ENCODE peak calls at places on chromosomes 3 and 15, in seven cellular contexts. C is A549, E is WTC11, H is HCT116, B is HepG2, M is NB4, U is SK-N-SH. G is an unnamed sample.

GRCh38 chr15:78432664-78433063 is 5.4 kb upstream of the IREB2 start:
- DNase-seq in E (no peak), C (no peak), B (no peak), U (no peak), M (no peak), H (no peak), G (no peak)

GRCh38 chr15:81897011-81897677 is 148.7 kb downstream of the MEX3B start:
- DNase-seq in H (no peak), B (no peak), C (no peak), E (no peak), U (no peak), M (no peak), G (no peak)

GRCh38 chr3:76474632-76475031 is 565.3 kb upstream of the ROBO2 start:
- DNase-seq in H (no peak), C (no peak), B (no peak), U (no peak), M (no peak), E (no peak), G (no peak)

GRCh38 chr15:40367038-40367672 is 9.1 kb downstream of the DISP2 start:
- DNase-seq in B (no peak), E (no peak), M (no peak), H (no peak), U (no peak), C (no peak), G (no peak)

GRCh38 chr3:177154733-177155132 is 42.5 kb downstream of the TBL1XR1 start:
- DNase-seq in B (no peak), U (no peak), E (no peak), M (no peak), H (no peak), C (no peak), G (no peak)

GRCh38 chr3:65996605-65997004 is 42.1 kb downstream of the MAGI1 start:
- DNase-seq in E (no peak), H (peak), M (no peak), B (no peak), U (no peak), C (no peak), G (no peak)

GRCh38 chr3:30185872-30186271 is 420.5 kb upstream of the TGFBR2 start:
- DNase-seq in C (no peak), H (no peak), M (no peak), U (no peak), E (no peak), B (no peak), G (no peak)

GRCh38 chr3:55074861-55075260 is 147.0 kb upstream of the LRTM1 start:
- DNase-seq in B (no peak), U (no peak), H (no peak), M (no peak), E (no peak), C (no peak), G (no peak)

GRCh38 chr15:36291501-36291900 is 287.9 kb upstream of the CDIN1 start:
- DNase-seq in C (no peak), H (no peak), M (no peak), E (no peak), B (no peak), U (no peak), G (no peak)

GRCh38 chr3:181711325-181712135 is at the start of gene SOX2:
- DNase-seq in M (peak), U (peak), H (peak), B (peak), C (peak), E (peak), G (peak)

GRCh38 chr3:61061092-61061723 is 190.0 kb downstream of the FHIT start:
- DNase-seq in U (no peak), E (no peak), C (no peak), H (no peak), M (no peak), B (peak), G (no peak)

GRCh38 chr3:160115387-160115786 is 109.8 kb upstream of the C3orf80 start:
- DNase-seq in E (no peak), M (no peak), C (no peak), H (no peak), U (no peak), B (no peak), G (no peak)

GRCh38 chr3:188943591-188943990 is 228.2 kb upstream of the TPRG1 start:
- DNase-seq in H (no peak), E (no peak), M (no peak), U (no peak), C (no peak), B (no peak), G (no peak)

GRCh38 chr3:53161820-53162671 is 1.0 kb downstream of the PRKCD start:
- DNase-seq in B (no peak), E (peak), U (peak), H (no peak), C (peak), M (peak), G (peak)

GRCh38 chr3:86990734-86991481 is at the start of gene VGLL3:
- DNase-seq in B (no peak), H (no peak), C (peak), U (peak), M (no peak), E (peak), G (peak)

GRCh38 chr3:156728267-156728985 is 54.0 kb downstream of the TIPARP start:
- DNase-seq in H (no peak), E (no peak), C (peak), U (no peak), M (no peak), B (peak), G (no peak)

GRCh38 chr3:6113338-6113737 is 747.6 kb upstream of the GRM7 start:
- DNase-seq in M (no peak), E (no peak), C (no peak), B (no peak), U (no peak), H (no peak), G (no peak)

GRCh38 chr3:118943597-118943996 is 91.0 kb downstream of the IGSF11 start:
- DNase-seq in H (no peak), M (no peak), U (peak), C (no peak), B (no peak), E (no peak), G (no peak)

GRCh38 chr3:46889381-46890110 is 12.0 kb downstream of the PTH1R start:
- DNase-seq in B (no peak), M (peak), E (no peak), H (no peak), U (no peak), C (no peak), G (no peak)
- TF ChIP-seq MAX in B (no peak), M (no peak), E (no peak), H (no peak), U (no peak), C (no peak), G (no peak)

DNA sequence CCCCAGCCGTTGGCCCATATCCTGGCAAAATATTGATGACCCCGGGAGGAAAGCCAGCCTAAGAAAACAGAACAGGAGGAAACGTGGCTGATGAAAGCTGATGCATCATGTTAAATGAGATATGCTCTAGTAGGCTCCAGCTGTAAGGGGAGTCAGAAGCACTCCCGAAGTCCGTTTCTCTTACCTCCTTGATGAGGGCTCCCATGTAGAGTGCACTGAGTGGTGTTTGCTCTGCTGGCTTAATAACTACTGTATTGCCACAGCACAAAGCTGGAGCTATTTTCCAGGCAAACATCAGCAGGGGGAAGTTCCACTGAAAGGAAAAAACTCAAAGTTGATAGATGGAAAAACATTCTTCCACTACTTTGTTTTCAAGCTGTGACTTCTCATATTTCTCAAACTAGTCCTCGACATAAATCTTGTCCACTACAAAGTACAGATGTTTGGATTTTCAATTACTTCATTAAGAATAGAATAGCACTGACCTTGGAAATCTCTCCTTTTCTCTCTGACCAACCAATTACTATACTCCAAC is 72.7 kb downstream of the ALDH1A2 start:
- DNase-seq in C (no peak), E (no peak), U (no peak), B (no peak), M (no peak), H (no peak), G (peak)
- TF ChIP-seq MAX in C (no peak), E (no peak), U (no peak), B (no peak), M (no peak), H (no peak), G (no peak)

GRCh38 chr15:32718082-32718821 is 448 bp downstream of the GREM1 start:
- DNase-seq in U (peak), B (no peak), M (no peak), E (peak), H (no peak), C (peak), G (peak)

GRCh38 chr15:32718822-32719716 is 1.3 kb downstream of the GREM1 start:
- DNase-seq in C (peak), H (no peak), E (peak), M (no peak), U (peak), B (no peak), G (no peak)

GRCh38 chr15:32721594-32721993 is 3.8 kb downstream of the GREM1 start:
- DNase-seq in M (no peak), E (no peak), C (no peak), H (no peak), U (no peak), B (no peak), G (no peak)

GRCh38 chr15:32722126-32722525 is 4.3 kb downstream of the GREM1 start:
- DNase-seq in U (no peak), M (no peak), E (no peak), C (no peak), H (no peak), B (no peak), G (no peak)

GRCh38 chr15:32723171-32723948 is 5.6 kb downstream of the GREM1 start:
- DNase-seq in B (no peak), E (no peak), H (no peak), U (no peak), C (no peak), M (no peak), G (no peak)
- TF ChIP-seq MAX in B (no peak), E (no peak), H (no peak), U (no peak), C (no peak), M (no peak), G (no peak)

DNA sequence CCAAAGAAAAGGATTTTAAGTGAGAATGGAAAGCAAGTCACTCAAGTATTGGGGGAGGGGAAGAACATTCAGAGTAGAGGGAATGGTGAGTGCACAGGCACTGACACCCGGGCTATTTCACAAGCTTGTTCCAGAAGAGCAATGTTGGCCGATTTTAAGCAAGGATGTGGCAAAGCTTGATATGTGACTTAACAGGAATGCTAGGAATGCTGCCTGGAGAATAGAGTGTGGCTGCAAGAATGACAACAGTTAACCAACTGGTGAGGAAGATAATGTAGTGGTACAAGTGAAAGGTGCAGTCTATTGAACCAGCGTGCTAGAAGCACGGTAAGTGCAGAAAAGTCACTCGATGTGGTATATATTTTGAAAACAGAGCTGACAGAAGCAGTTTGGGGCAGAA is 6.2 kb upstream of the CCDC80 start:
- DNase-seq in E (no peak), U (no peak), H (no peak), B (peak), M (no peak), C (peak), G (peak)
- TF ChIP-seq MAX in E (no peak), U (peak), H (no peak), B (no peak), M (no peak), C (peak), G (no peak)

DNA sequence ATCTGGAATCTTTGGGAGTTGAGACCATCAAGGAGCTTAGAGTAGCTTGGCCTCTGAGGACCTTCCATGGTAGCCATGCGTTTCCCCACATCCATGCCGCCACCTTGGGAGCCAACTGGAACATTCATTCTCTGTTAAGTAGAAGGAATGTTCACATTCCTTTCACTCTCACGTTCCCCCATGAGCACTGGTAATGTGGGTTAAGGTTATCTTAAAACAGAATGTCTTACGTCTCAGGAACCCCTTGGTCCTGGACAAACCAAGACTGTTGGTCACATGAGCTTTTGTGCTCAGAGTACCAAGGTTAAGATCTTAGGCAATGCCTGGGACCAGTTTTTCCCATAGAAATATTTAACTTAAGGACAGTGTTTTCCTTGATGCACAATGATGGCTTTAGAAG is 211.7 kb upstream of the UBE2E1 start:
- DNase-seq in B (no peak), U (no peak), C (no peak), H (no peak), E (no peak), M (no peak), G (no peak)
- TF ChIP-seq MAX in B (no peak), U (no peak), C (no peak), H (no peak), E (no peak), M (no peak), G (no peak)

GRCh38 chr3:124893526-124893925 is 6.4 kb upstream of the ITGB5 start:
- DNase-seq in M (no peak), B (no peak), C (no peak), E (no peak), H (no peak), U (no peak), G (no peak)
- TF ChIP-seq MAX in M (no peak), B (no peak), C (no peak), E (no peak), H (no peak), U (no peak), G (no peak)

GRCh38 chr3:37985637-37986320 is 4.8 kb upstream of the VILL start:
- DNase-seq in H (no peak), B (no peak), C (no peak), M (no peak), E (no peak), U (no peak), G (no peak)

GRCh38 chr3:37987315-37987697 is 3.3 kb upstream of the VILL start:
- DNase-seq in E (no peak), C (no peak), B (no peak), U (no peak), M (no peak), H (no peak), G (no peak)

GRCh38 chr3:37986479-37987314 is 3.9 kb upstream of the VILL start:
- DNase-seq in E (no peak), U (no peak), B (peak), M (no peak), H (no peak), C (peak), G (peak)

GRCh38 chr3:37988931-37989525 is 1.6 kb upstream of the VILL start:
- DNase-seq in B (no peak), M (no peak), E (no peak), U (no peak), H (no peak), C (no peak), G (no peak)

GRCh38 chr3:37987751-37988179 is 2.8 kb upstream of the VILL start:
- DNase-seq in U (no peak), C (no peak), H (no peak), M (peak), B (no peak), E (no peak), G (no peak)
- TF ChIP-seq MAX in U (no peak), C (no peak), H (no peak), M (no peak), B (no peak), E (no peak), G (no peak)

GRCh38 chr3:116947809-116948208 is 238.2 kb downstream of the TUSC7 start:
- DNase-seq in H (no peak), U (no peak), M (no peak), E (no peak), B (no peak), C (no peak), G (no peak)
- TF ChIP-seq MAX in H (no peak), U (no peak), M (no peak), E (no peak), B (no peak), C (no peak), G (no peak)

DNA sequence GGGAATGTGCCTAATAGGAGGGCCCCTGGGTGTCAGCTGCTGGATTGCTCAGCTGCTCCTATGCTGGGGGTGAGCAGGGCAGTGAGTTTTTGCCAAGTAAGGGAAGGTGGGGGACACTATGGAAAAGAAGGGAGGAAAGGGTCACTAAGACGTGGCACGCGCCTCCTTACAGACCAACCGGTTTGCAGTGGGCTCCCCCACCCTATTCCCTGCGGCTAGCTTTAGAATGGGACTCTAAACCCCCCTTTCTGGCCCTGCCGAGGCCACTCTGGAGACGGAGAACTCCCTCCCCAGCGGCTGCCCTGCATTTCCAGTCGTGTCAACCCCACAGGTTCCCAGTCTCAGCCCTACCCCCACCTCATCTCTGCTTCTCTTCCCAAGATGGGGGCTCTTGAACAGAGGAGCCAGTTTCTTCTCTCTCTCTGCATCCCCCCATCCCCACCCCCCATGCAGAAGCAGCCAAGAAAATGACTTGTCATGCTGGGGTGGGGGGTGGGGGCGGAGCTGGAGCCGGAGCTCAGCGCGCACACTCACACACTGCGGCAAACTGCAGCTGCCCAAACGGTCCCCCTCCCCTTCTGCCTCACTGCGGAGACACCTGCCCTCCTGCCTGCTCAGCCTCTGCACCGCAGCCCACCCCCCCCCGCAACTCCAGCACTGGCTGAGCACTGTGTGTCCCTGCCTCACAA is 809 bp downstream of the MAP1A start:
- DNase-seq in H (no peak), B (no peak), E (peak), M (peak), U (peak), C (no peak), G (peak)
- TF ChIP-seq MAX in H (no peak), B (no peak), E (no peak), M (no peak), U (no peak), C (no peak), G (no peak)

DNA sequence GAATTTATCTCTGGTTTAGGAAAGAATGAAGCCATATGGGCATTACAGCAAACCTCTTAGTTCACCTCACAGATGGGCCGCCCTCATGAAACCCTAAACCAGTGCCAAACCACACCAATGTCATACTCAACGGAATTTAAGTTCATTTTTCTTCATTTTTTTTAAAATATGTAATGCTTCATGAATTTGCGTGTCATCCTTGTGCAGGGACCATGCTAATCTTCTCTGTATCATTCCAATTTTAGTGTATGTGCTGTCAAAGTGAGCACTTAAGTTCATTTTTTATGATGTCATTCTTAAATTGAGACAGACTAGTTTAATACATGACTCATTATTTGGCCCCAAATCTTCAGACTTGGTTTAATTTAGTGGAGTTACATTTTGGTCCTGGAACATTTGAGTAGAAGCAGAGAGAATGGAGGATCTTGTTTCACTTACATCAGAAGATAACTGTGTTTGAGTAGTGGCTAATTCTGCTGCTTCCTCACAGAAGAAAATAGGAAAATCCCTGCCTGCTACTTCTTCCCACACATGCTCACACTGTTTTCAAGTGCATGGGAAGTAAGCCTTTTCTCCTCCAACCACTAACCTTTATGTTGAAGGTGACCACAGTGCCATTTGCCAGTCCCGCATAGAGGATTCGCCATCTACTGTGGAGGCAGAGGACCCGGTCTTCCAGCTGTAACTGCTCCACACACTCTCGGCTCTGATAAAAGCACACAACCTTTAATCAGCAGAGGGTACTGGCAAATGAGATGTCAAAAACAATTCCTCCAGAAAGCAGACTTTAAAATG is 63.3 kb downstream of the ZNF106 start:
- DNase-seq in H (no peak), B (no peak), M (no peak), U (no peak), C (no peak), E (no peak), G (no peak)
- TF ChIP-seq MAX in H (no peak), B (no peak), M (no peak), U (no peak), C (no peak), E (no peak), G (no peak)